ENCODE peak calls at places on chromosomes 6 and 20, in nine cellular contexts. One of them, this sample, is unnamed.

GRCh38 chr6:114941078-114941477 is 598.3 kb upstream of the HS3ST5 start:
- DNase-seq in NCI-H446 treated with DMSO at 0.1 percent for 48 hours: peak; percentile 29
- DNase-seq in esophagus squamous epithelium: no peak
- DNase-seq in NAMALWA: no peak
- DNase-seq in iris pigment epithelial cell: no peak
- DNase-seq in effector CD4-positive, alpha-beta T cell: no peak
- DNase-seq in LNCaP clone FGC: no peak
- DNase-seq in stimulated activated naive B cell treated with anti-CD40 and anti-IgM and Interleukin-4, amounts not matched to agents 10 μg/mL and 1 μg/mL and 100 μg/mL, for 72 hours: no peak
- DNase-seq in T-helper 17 cell: no peak
- DNase-seq in this sample: no peak

GRCh38 chr20:4956200-4956810 is 45.0 kb downstream of the SLC23A2 start:
- DNase-seq in NAMALWA: peak; percentile 83
- DNase-seq in NCI-H446 treated with DMSO at 0.1 percent for 48 hours: no peak
- DNase-seq in LNCaP clone FGC: no peak
- DNase-seq in esophagus squamous epithelium: no peak
- DNase-seq in iris pigment epithelial cell: peak; percentile 69
- DNase-seq in stimulated activated naive B cell treated with anti-CD40 and anti-IgM and Interleukin-4, amounts not matched to agents 10 μg/mL and 1 μg/mL and 100 μg/mL, for 72 hours: no peak
- DNase-seq in effector CD4-positive, alpha-beta T cell: no peak
- DNase-seq in T-helper 17 cell: no peak
- DNase-seq in this sample: peak; percentile 61

GRCh38 chr6:7882505-7883257 is 27.9 kb downstream of the TXNDC5 start:
- DNase-seq in T-helper 17 cell: no peak
- DNase-seq in iris pigment epithelial cell: no peak
- DNase-seq in NAMALWA: no peak
- DNase-seq in LNCaP clone FGC: no peak
- DNase-seq in NCI-H446 treated with DMSO at 0.1 percent for 48 hours: no peak
- DNase-seq in esophagus squamous epithelium: no peak
- DNase-seq in stimulated activated naive B cell treated with anti-CD40 and anti-IgM and Interleukin-4, amounts not matched to agents 10 μg/mL and 1 μg/mL and 100 μg/mL, for 72 hours: no peak
- DNase-seq in effector CD4-positive, alpha-beta T cell: no peak
- DNase-seq in this sample: no peak

GRCh38 chr6:44662461-44663121 is 275.1 kb downstream of the CDC5L start:
- DNase-seq in stimulated activated naive B cell treated with anti-CD40 and anti-IgM and Interleukin-4, amounts not matched to agents 10 μg/mL and 1 μg/mL and 100 μg/mL, for 72 hours: no peak
- DNase-seq in NCI-H446 treated with DMSO at 0.1 percent for 48 hours: no peak
- DNase-seq in LNCaP clone FGC: no peak
- DNase-seq in effector CD4-positive, alpha-beta T cell: no peak
- DNase-seq in T-helper 17 cell: no peak
- DNase-seq in iris pigment epithelial cell: peak; percentile 79
- DNase-seq in NAMALWA: no peak
- DNase-seq in esophagus squamous epithelium: no peak
- DNase-seq in this sample: no peak

GRCh38 chr20:63268671-63269439 is 3.8 kb upstream of the ARFGAP1 start:
- DNase-seq in LNCaP clone FGC: no peak
- DNase-seq in NAMALWA: no peak
- DNase-seq in effector CD4-positive, alpha-beta T cell: no peak
- DNase-seq in NCI-H446 treated with DMSO at 0.1 percent for 48 hours: no peak
- DNase-seq in iris pigment epithelial cell: no peak
- DNase-seq in stimulated activated naive B cell treated with anti-CD40 and anti-IgM and Interleukin-4, amounts not matched to agents 10 μg/mL and 1 μg/mL and 100 μg/mL, for 72 hours: no peak
- DNase-seq in esophagus squamous epithelium: no peak
- DNase-seq in T-helper 17 cell: no peak
- DNase-seq in this sample: no peak

GRCh38 chr6:80438728-80439127 is 332.3 kb downstream of the BCKDHB start:
- DNase-seq in NAMALWA: no peak
- DNase-seq in NCI-H446 treated with DMSO at 0.1 percent for 48 hours: peak; percentile 7
- DNase-seq in stimulated activated naive B cell treated with anti-CD40 and anti-IgM and Interleukin-4, amounts not matched to agents 10 μg/mL and 1 μg/mL and 100 μg/mL, for 72 hours: no peak
- DNase-seq in T-helper 17 cell: no peak
- DNase-seq in esophagus squamous epithelium: no peak
- DNase-seq in effector CD4-positive, alpha-beta T cell: no peak
- DNase-seq in LNCaP clone FGC: no peak
- DNase-seq in iris pigment epithelial cell: peak; percentile 87
- DNase-seq in this sample: no peak

GRCh38 chr6:154161689-154162088 is 122.6 kb downstream of the OPRM1 start:
- DNase-seq in LNCaP clone FGC: no peak
- DNase-seq in stimulated activated naive B cell treated with anti-CD40 and anti-IgM and Interleukin-4, amounts not matched to agents 10 μg/mL and 1 μg/mL and 100 μg/mL, for 72 hours: no peak
- DNase-seq in effector CD4-positive, alpha-beta T cell: no peak
- DNase-seq in NCI-H446 treated with DMSO at 0.1 percent for 48 hours: no peak
- DNase-seq in NAMALWA: no peak
- DNase-seq in esophagus squamous epithelium: no peak
- DNase-seq in iris pigment epithelial cell: no peak
- DNase-seq in T-helper 17 cell: no peak
- DNase-seq in this sample: no peak

GRCh38 chr20:51422912-51423667 is 119.4 kb downstream of the NFATC2 start:
- DNase-seq in T-helper 17 cell: no peak
- DNase-seq in NAMALWA: no peak
- DNase-seq in stimulated activated naive B cell treated with anti-CD40 and anti-IgM and Interleukin-4, amounts not matched to agents 10 μg/mL and 1 μg/mL and 100 μg/mL, for 72 hours: peak; percentile 47
- DNase-seq in esophagus squamous epithelium: no peak
- DNase-seq in NCI-H446 treated with DMSO at 0.1 percent for 48 hours: no peak
- DNase-seq in iris pigment epithelial cell: no peak
- DNase-seq in effector CD4-positive, alpha-beta T cell: no peak
- DNase-seq in LNCaP clone FGC: no peak
- DNase-seq in this sample: peak; percentile 32

GRCh38 chr20:55266361-55266760 is 739.0 kb downstream of the CBLN4 start:
- DNase-seq in NAMALWA: no peak
- DNase-seq in iris pigment epithelial cell: no peak
- DNase-seq in T-helper 17 cell: no peak
- DNase-seq in NCI-H446 treated with DMSO at 0.1 percent for 48 hours: no peak
- DNase-seq in stimulated activated naive B cell treated with anti-CD40 and anti-IgM and Interleukin-4, amounts not matched to agents 10 μg/mL and 1 μg/mL and 100 μg/mL, for 72 hours: no peak
- DNase-seq in effector CD4-positive, alpha-beta T cell: no peak
- DNase-seq in LNCaP clone FGC: no peak
- DNase-seq in esophagus squamous epithelium: no peak
- DNase-seq in this sample: no peak

GRCh38 chr6:169556758-169557505 is 144.9 kb downstream of the WDR27 start:
- DNase-seq in esophagus squamous epithelium: no peak
- DNase-seq in NAMALWA: no peak
- DNase-seq in LNCaP clone FGC: no peak
- DNase-seq in T-helper 17 cell: no peak
- DNase-seq in iris pigment epithelial cell: no peak
- DNase-seq in stimulated activated naive B cell treated with anti-CD40 and anti-IgM and Interleukin-4, amounts not matched to agents 10 μg/mL and 1 μg/mL and 100 μg/mL, for 72 hours: no peak
- DNase-seq in effector CD4-positive, alpha-beta T cell: no peak
- DNase-seq in NCI-H446 treated with DMSO at 0.1 percent for 48 hours: no peak
- DNase-seq in this sample: peak; percentile 64

GRCh38 chr6:1066449-1066848 is 245.4 kb upstream of the FOXQ1 start:
- DNase-seq in esophagus squamous epithelium: no peak
- DNase-seq in effector CD4-positive, alpha-beta T cell: no peak
- DNase-seq in NAMALWA: no peak
- DNase-seq in T-helper 17 cell: no peak
- DNase-seq in NCI-H446 treated with DMSO at 0.1 percent for 48 hours: no peak
- DNase-seq in iris pigment epithelial cell: no peak
- DNase-seq in LNCaP clone FGC: no peak
- DNase-seq in stimulated activated naive B cell treated with anti-CD40 and anti-IgM and Interleukin-4, amounts not matched to agents 10 μg/mL and 1 μg/mL and 100 μg/mL, for 72 hours: no peak
- DNase-seq in this sample: no peak

GRCh38 chr6:3426817-3427739 is 29.8 kb downstream of the SLC22A23 start:
- DNase-seq in esophagus squamous epithelium: no peak
- DNase-seq in effector CD4-positive, alpha-beta T cell: no peak
- DNase-seq in stimulated activated naive B cell treated with anti-CD40 and anti-IgM and Interleukin-4, amounts not matched to agents 10 μg/mL and 1 μg/mL and 100 μg/mL, for 72 hours: no peak
- DNase-seq in iris pigment epithelial cell: no peak
- DNase-seq in LNCaP clone FGC: no peak
- DNase-seq in NAMALWA: no peak
- DNase-seq in T-helper 17 cell: no peak
- DNase-seq in NCI-H446 treated with DMSO at 0.1 percent for 48 hours: no peak
- DNase-seq in this sample: no peak

GRCh38 chr6:21294144-21294543 is 299.4 kb upstream of the SOX4 start:
- DNase-seq in NAMALWA: no peak
- DNase-seq in esophagus squamous epithelium: no peak
- DNase-seq in iris pigment epithelial cell: no peak
- DNase-seq in T-helper 17 cell: no peak
- DNase-seq in effector CD4-positive, alpha-beta T cell: no peak
- DNase-seq in NCI-H446 treated with DMSO at 0.1 percent for 48 hours: no peak
- DNase-seq in LNCaP clone FGC: no peak
- DNase-seq in stimulated activated naive B cell treated with anti-CD40 and anti-IgM and Interleukin-4, amounts not matched to agents 10 μg/mL and 1 μg/mL and 100 μg/mL, for 72 hours: no peak
- DNase-seq in this sample: no peak

GRCh38 chr6:33610779-33611421 is 10.2 kb upstream of the ITPR3 start:
- DNase-seq in T-helper 17 cell: no peak
- DNase-seq in LNCaP clone FGC: no peak
- DNase-seq in NCI-H446 treated with DMSO at 0.1 percent for 48 hours: no peak
- DNase-seq in stimulated activated naive B cell treated with anti-CD40 and anti-IgM and Interleukin-4, amounts not matched to agents 10 μg/mL and 1 μg/mL and 100 μg/mL, for 72 hours: no peak
- DNase-seq in effector CD4-positive, alpha-beta T cell: no peak
- DNase-seq in NAMALWA: no peak
- DNase-seq in esophagus squamous epithelium: no peak
- DNase-seq in iris pigment epithelial cell: no peak
- DNase-seq in this sample: no peak

GRCh38 chr6:25404693-25405169 is 125.6 kb downstream of the CARMIL1 start:
- DNase-seq in esophagus squamous epithelium: no peak
- DNase-seq in NCI-H446 treated with DMSO at 0.1 percent for 48 hours: no peak
- DNase-seq in iris pigment epithelial cell: no peak
- DNase-seq in NAMALWA: peak; percentile 91
- DNase-seq in stimulated activated naive B cell treated with anti-CD40 and anti-IgM and Interleukin-4, amounts not matched to agents 10 μg/mL and 1 μg/mL and 100 μg/mL, for 72 hours: peak; percentile 36
- DNase-seq in T-helper 17 cell: no peak
- DNase-seq in LNCaP clone FGC: no peak
- DNase-seq in effector CD4-positive, alpha-beta T cell: peak; percentile 12
- DNase-seq in this sample: peak; percentile 46

GRCh38 chr6:149903938-149904611 is 6.2 kb upstream of the RAET1E start:
- DNase-seq in NCI-H446 treated with DMSO at 0.1 percent for 48 hours: no peak
- DNase-seq in effector CD4-positive, alpha-beta T cell: no peak
- DNase-seq in T-helper 17 cell: no peak
- DNase-seq in stimulated activated naive B cell treated with anti-CD40 and anti-IgM and Interleukin-4, amounts not matched to agents 10 μg/mL and 1 μg/mL and 100 μg/mL, for 72 hours: no peak
- DNase-seq in LNCaP clone FGC: no peak
- DNase-seq in esophagus squamous epithelium: no peak
- DNase-seq in iris pigment epithelial cell: no peak
- DNase-seq in NAMALWA: no peak
- DNase-seq in this sample: no peak

GRCh38 chr6:135096403-135097130 is 41.9 kb upstream of the HBS1L start:
- DNase-seq in NAMALWA: no peak
- DNase-seq in NCI-H446 treated with DMSO at 0.1 percent for 48 hours: no peak
- DNase-seq in iris pigment epithelial cell: no peak
- DNase-seq in stimulated activated naive B cell treated with anti-CD40 and anti-IgM and Interleukin-4, amounts not matched to agents 10 μg/mL and 1 μg/mL and 100 μg/mL, for 72 hours: no peak
- DNase-seq in LNCaP clone FGC: peak; percentile 68
- DNase-seq in esophagus squamous epithelium: no peak
- DNase-seq in effector CD4-positive, alpha-beta T cell: no peak
- DNase-seq in T-helper 17 cell: no peak
- DNase-seq in this sample: no peak

GRCh38 chr6:17957904-17958303 is 29.5 kb downstream of the KIF13A start:
- DNase-seq in NAMALWA: no peak
- DNase-seq in LNCaP clone FGC: no peak
- DNase-seq in T-helper 17 cell: no peak
- DNase-seq in iris pigment epithelial cell: no peak
- DNase-seq in esophagus squamous epithelium: no peak
- DNase-seq in NCI-H446 treated with DMSO at 0.1 percent for 48 hours: no peak
- DNase-seq in effector CD4-positive, alpha-beta T cell: no peak
- DNase-seq in stimulated activated naive B cell treated with anti-CD40 and anti-IgM and Interleukin-4, amounts not matched to agents 10 μg/mL and 1 μg/mL and 100 μg/mL, for 72 hours: no peak
- DNase-seq in this sample: no peak

GRCh38 chr6:2802521-2803060 is 37.4 kb downstream of the WRNIP1 start:
- DNase-seq in esophagus squamous epithelium: no peak
- DNase-seq in NCI-H446 treated with DMSO at 0.1 percent for 48 hours: no peak
- DNase-seq in LNCaP clone FGC: no peak
- DNase-seq in NAMALWA: no peak
- DNase-seq in iris pigment epithelial cell: no peak
- DNase-seq in stimulated activated naive B cell treated with anti-CD40 and anti-IgM and Interleukin-4, amounts not matched to agents 10 μg/mL and 1 μg/mL and 100 μg/mL, for 72 hours: no peak
- DNase-seq in T-helper 17 cell: no peak
- DNase-seq in effector CD4-positive, alpha-beta T cell: no peak
- DNase-seq in this sample: no peak

GRCh38 chr6:93424303-93425064 is 5.1 kb upstream of the EPHA7 start:
- DNase-seq in NAMALWA: peak; percentile 37
- DNase-seq in esophagus squamous epithelium: no peak
- DNase-seq in LNCaP clone FGC: no peak
- DNase-seq in iris pigment epithelial cell: peak; percentile 24
- DNase-seq in T-helper 17 cell: no peak
- DNase-seq in effector CD4-positive, alpha-beta T cell: no peak
- DNase-seq in stimulated activated naive B cell treated with anti-CD40 and anti-IgM and Interleukin-4, amounts not matched to agents 10 μg/mL and 1 μg/mL and 100 μg/mL, for 72 hours: no peak
- DNase-seq in NCI-H446 treated with DMSO at 0.1 percent for 48 hours: no peak
- DNase-seq in this sample: no peak

GRCh38 chr6:152983637-152984386 is 971 bp upstream of the FBXO5 start:
- DNase-seq in iris pigment epithelial cell: peak; percentile 82
- DNase-seq in NAMALWA: peak; percentile 67
- DNase-seq in NCI-H446 treated with DMSO at 0.1 percent for 48 hours: peak; percentile 65
- DNase-seq in stimulated activated naive B cell treated with anti-CD40 and anti-IgM and Interleukin-4, amounts not matched to agents 10 μg/mL and 1 μg/mL and 100 μg/mL, for 72 hours: peak; percentile 64
- DNase-seq in LNCaP clone FGC: peak; percentile 27
- DNase-seq in esophagus squamous epithelium: peak; percentile 23
- DNase-seq in T-helper 17 cell: peak; percentile 89
- DNase-seq in effector CD4-positive, alpha-beta T cell: peak; percentile 90
- DNase-seq in this sample: peak; percentile 95

GRCh38 chr20:57509665-57510237 is 15.2 kb downstream of the CTCFL start:
- DNase-seq in esophagus squamous epithelium: no peak
- DNase-seq in NCI-H446 treated with DMSO at 0.1 percent for 48 hours: no peak
- DNase-seq in iris pigment epithelial cell: peak; percentile 8
- DNase-seq in NAMALWA: no peak
- DNase-seq in T-helper 17 cell: no peak
- DNase-seq in stimulated activated naive B cell treated with anti-CD40 and anti-IgM and Interleukin-4, amounts not matched to agents 10 μg/mL and 1 μg/mL and 100 μg/mL, for 72 hours: no peak
- DNase-seq in LNCaP clone FGC: no peak
- DNase-seq in effector CD4-positive, alpha-beta T cell: no peak
- DNase-seq in this sample: no peak

GRCh38 chr6:111800468-111800760 is 72.8 kb downstream of the FYN start:
- DNase-seq in stimulated activated naive B cell treated with anti-CD40 and anti-IgM and Interleukin-4, amounts not matched to agents 10 μg/mL and 1 μg/mL and 100 μg/mL, for 72 hours: no peak
- DNase-seq in NCI-H446 treated with DMSO at 0.1 percent for 48 hours: no peak
- DNase-seq in LNCaP clone FGC: no peak
- DNase-seq in iris pigment epithelial cell: no peak
- DNase-seq in esophagus squamous epithelium: no peak
- DNase-seq in effector CD4-positive, alpha-beta T cell: no peak
- DNase-seq in T-helper 17 cell: no peak
- DNase-seq in NAMALWA: no peak
- DNase-seq in this sample: no peak

GRCh38 chr6:89281779-89282246 is 33.3 kb downstream of the GABRR2 start:
- DNase-seq in NAMALWA: peak; percentile 83
- DNase-seq in esophagus squamous epithelium: no peak
- DNase-seq in T-helper 17 cell: peak; percentile 26
- DNase-seq in iris pigment epithelial cell: peak; percentile 55
- DNase-seq in stimulated activated naive B cell treated with anti-CD40 and anti-IgM and Interleukin-4, amounts not matched to agents 10 μg/mL and 1 μg/mL and 100 μg/mL, for 72 hours: peak; percentile 13
- DNase-seq in NCI-H446 treated with DMSO at 0.1 percent for 48 hours: no peak
- DNase-seq in effector CD4-positive, alpha-beta T cell: peak; percentile 21
- DNase-seq in LNCaP clone FGC: peak; percentile 1
- DNase-seq in this sample: peak; percentile 87

GRCh38 chr6:18501313-18502013 is 114.3 kb downstream of the RNF144B start:
- DNase-seq in stimulated activated naive B cell treated with anti-CD40 and anti-IgM and Interleukin-4, amounts not matched to agents 10 μg/mL and 1 μg/mL and 100 μg/mL, for 72 hours: peak; percentile 35
- DNase-seq in iris pigment epithelial cell: peak; percentile 93
- DNase-seq in NAMALWA: no peak
- DNase-seq in LNCaP clone FGC: no peak
- DNase-seq in T-helper 17 cell: no peak
- DNase-seq in effector CD4-positive, alpha-beta T cell: no peak
- DNase-seq in NCI-H446 treated with DMSO at 0.1 percent for 48 hours: no peak
- DNase-seq in esophagus squamous epithelium: no peak
- DNase-seq in this sample: no peak

GRCh38 chr6:87949194-87949593 is 98.4 kb upstream of the SPACA1 start:
- DNase-seq in effector CD4-positive, alpha-beta T cell: no peak
- DNase-seq in stimulated activated naive B cell treated with anti-CD40 and anti-IgM and Interleukin-4, amounts not matched to agents 10 μg/mL and 1 μg/mL and 100 μg/mL, for 72 hours: no peak
- DNase-seq in LNCaP clone FGC: no peak
- DNase-seq in T-helper 17 cell: no peak
- DNase-seq in NAMALWA: no peak
- DNase-seq in NCI-H446 treated with DMSO at 0.1 percent for 48 hours: no peak
- DNase-seq in iris pigment epithelial cell: no peak
- DNase-seq in esophagus squamous epithelium: no peak
- DNase-seq in this sample: no peak

GRCh38 chr6:1424306-1424927 is 35.0 kb downstream of the FOXF2 start:
- DNase-seq in esophagus squamous epithelium: no peak
- DNase-seq in iris pigment epithelial cell: peak; percentile 78
- DNase-seq in stimulated activated naive B cell treated with anti-CD40 and anti-IgM and Interleukin-4, amounts not matched to agents 10 μg/mL and 1 μg/mL and 100 μg/mL, for 72 hours: no peak
- DNase-seq in LNCaP clone FGC: peak; percentile 52
- DNase-seq in NAMALWA: peak; percentile 45
- DNase-seq in NCI-H446 treated with DMSO at 0.1 percent for 48 hours: no peak
- DNase-seq in T-helper 17 cell: no peak
- DNase-seq in effector CD4-positive, alpha-beta T cell: no peak
- DNase-seq in this sample: peak; percentile 30

This sample was measured in germinal center.